ENCODE peak calls at places on chromosomes 11 and 22, in six cellular contexts. One of them, this sample, is unnamed.

GRCh38 chr22:48488611-48489456 is 1338.8 kb downstream of the BRD1 start:
- DNase-seq in adrenal gland: no peak
- DNase-seq in stimulated activated CD4-positive, alpha-beta T cell treated with anti-CD3 and anti-CD28 coated beads, Interleukin-2, amount 100 ng/mL, for 48 hours: no peak
- DNase-seq in IMR-90: no peak
- DNase-seq in astrocyte of the spinal cord: no peak
- DNase-seq in bronchial epithelial cell: no peak
- DNase-seq in this sample: no peak

GRCh38 chr11:68977781-68978625 is 2.8 kb downstream of the MRGPRD start:
- DNase-seq in adrenal gland: no peak
- DNase-seq in stimulated activated CD4-positive, alpha-beta T cell treated with anti-CD3 and anti-CD28 coated beads, Interleukin-2, amount 100 ng/mL, for 48 hours: no peak
- DNase-seq in IMR-90: no peak
- DNase-seq in astrocyte of the spinal cord: no peak
- DNase-seq in bronchial epithelial cell: no peak
- DNase-seq in this sample: no peak

GRCh38 chr11:74444173-74444832 is 23.0 kb downstream of the KCNE3 start:
- DNase-seq in adrenal gland: no peak
- DNase-seq in stimulated activated CD4-positive, alpha-beta T cell treated with anti-CD3 and anti-CD28 coated beads, Interleukin-2, amount 100 ng/mL, for 48 hours: no peak
- DNase-seq in IMR-90: no peak
- DNase-seq in astrocyte of the spinal cord: no peak
- DNase-seq in bronchial epithelial cell: no peak
- DNase-seq in this sample: no peak

GRCh38 chr11:18065572-18065971 is 19.5 kb upstream of the TPH1 start:
- DNase-seq in adrenal gland: no peak
- DNase-seq in stimulated activated CD4-positive, alpha-beta T cell treated with anti-CD3 and anti-CD28 coated beads, Interleukin-2, amount 100 ng/mL, for 48 hours: no peak
- DNase-seq in IMR-90: no peak
- DNase-seq in astrocyte of the spinal cord: no peak
- DNase-seq in bronchial epithelial cell: peak; percentile 63
- DNase-seq in this sample: no peak

GRCh38 chr11:64313491-64314145 is 3.7 kb downstream of the TRMT112 start:
- DNase-seq in adrenal gland: no peak
- DNase-seq in stimulated activated CD4-positive, alpha-beta T cell treated with anti-CD3 and anti-CD28 coated beads, Interleukin-2, amount 100 ng/mL, for 48 hours: no peak
- DNase-seq in IMR-90: no peak
- DNase-seq in astrocyte of the spinal cord: no peak
- DNase-seq in bronchial epithelial cell: no peak
- DNase-seq in this sample: no peak

GRCh38 chr11:62061356-62062222 is 62.2 kb upstream of the INCENP start:
- DNase-seq in adrenal gland: no peak
- DNase-seq in stimulated activated CD4-positive, alpha-beta T cell treated with anti-CD3 and anti-CD28 coated beads, Interleukin-2, amount 100 ng/mL, for 48 hours: no peak
- DNase-seq in IMR-90: no peak
- DNase-seq in astrocyte of the spinal cord: no peak
- DNase-seq in bronchial epithelial cell: peak; percentile 36
- DNase-seq in this sample: no peak

GRCh38 chr22:48635825-48636224 is 1191.8 kb downstream of the BRD1 start:
- DNase-seq in adrenal gland: no peak
- DNase-seq in stimulated activated CD4-positive, alpha-beta T cell treated with anti-CD3 and anti-CD28 coated beads, Interleukin-2, amount 100 ng/mL, for 48 hours: no peak
- DNase-seq in IMR-90: no peak
- DNase-seq in astrocyte of the spinal cord: no peak
- DNase-seq in bronchial epithelial cell: no peak
- DNase-seq in this sample: no peak

GRCh38 chr22:39567135-39567946 is 3.2 kb upstream of the CACNA1I start:
- DNase-seq in adrenal gland: no peak
- DNase-seq in stimulated activated CD4-positive, alpha-beta T cell treated with anti-CD3 and anti-CD28 coated beads, Interleukin-2, amount 100 ng/mL, for 48 hours: peak; percentile 14
- DNase-seq in IMR-90: no peak
- DNase-seq in astrocyte of the spinal cord: no peak
- DNase-seq in bronchial epithelial cell: peak; percentile 60
- DNase-seq in this sample: no peak

GRCh38 chr22:50016308-50016987 is 3.9 kb upstream of the IL17REL start:
- DNase-seq in adrenal gland: no peak
- DNase-seq in stimulated activated CD4-positive, alpha-beta T cell treated with anti-CD3 and anti-CD28 coated beads, Interleukin-2, amount 100 ng/mL, for 48 hours: no peak
- DNase-seq in IMR-90: no peak
- DNase-seq in astrocyte of the spinal cord: no peak
- DNase-seq in bronchial epithelial cell: no peak
- DNase-seq in this sample: no peak

GRCh38 chr11:124682443-124682842 is 8.7 kb downstream of the SPA17 start:
- DNase-seq in adrenal gland: no peak
- DNase-seq in stimulated activated CD4-positive, alpha-beta T cell treated with anti-CD3 and anti-CD28 coated beads, Interleukin-2, amount 100 ng/mL, for 48 hours: no peak
- DNase-seq in IMR-90: no peak
- DNase-seq in astrocyte of the spinal cord: no peak
- DNase-seq in bronchial epithelial cell: no peak
- DNase-seq in this sample: no peak

GRCh38 chr11:863389-864117 is 20.9 kb downstream of the TSPAN4 start:
- DNase-seq in adrenal gland: no peak
- DNase-seq in stimulated activated CD4-positive, alpha-beta T cell treated with anti-CD3 and anti-CD28 coated beads, Interleukin-2, amount 100 ng/mL, for 48 hours: no peak
- DNase-seq in IMR-90: no peak
- DNase-seq in astrocyte of the spinal cord: no peak
- DNase-seq in bronchial epithelial cell: no peak
- DNase-seq in this sample: no peak

GRCh38 chr11:75878968-75879367 is 64.0 kb downstream of the UVRAG start:
- DNase-seq in adrenal gland: no peak
- DNase-seq in stimulated activated CD4-positive, alpha-beta T cell treated with anti-CD3 and anti-CD28 coated beads, Interleukin-2, amount 100 ng/mL, for 48 hours: no peak
- DNase-seq in IMR-90: no peak
- DNase-seq in astrocyte of the spinal cord: no peak
- DNase-seq in bronchial epithelial cell: no peak
- DNase-seq in this sample: no peak